ENCODE peak calls at places on chromosomes 1 and 21, in four cellular contexts. One of them, this sample, is unnamed.

GRCh38 chr1:54833146-54833545 is 32.0 kb upstream of the TTC22 start:
- DNase-seq in activated CD4-positive, alpha-beta memory T cell treated with anti-CD3 and anti-CD28 coated beads, Interleukin-2, amount 10 ng/mL, durations not matched to agents 7 days and 5 days: no peak
- DNase-seq in pons: no peak
- DNase-seq in NCI-H510A treated with DMSO at 0.1 percent for 48 hours: no peak
- DNase-seq in this sample: no peak

GRCh38 chr1:1305300-1306069 is 2.2 kb downstream of the ACAP3 start:
- DNase-seq in NCI-H510A treated with DMSO at 0.1 percent for 48 hours: peak
- DNase-seq in pons: peak
- DNase-seq in activated CD4-positive, alpha-beta memory T cell treated with anti-CD3 and anti-CD28 coated beads, Interleukin-2, amount 10 ng/mL, durations not matched to agents 7 days and 5 days: peak
- DNase-seq in this sample: peak

GRCh38 chr1:184465489-184466146 is 78.8 kb downstream of the C1orf21 start:
- DNase-seq in NCI-H510A treated with DMSO at 0.1 percent for 48 hours: no peak
- DNase-seq in activated CD4-positive, alpha-beta memory T cell treated with anti-CD3 and anti-CD28 coated beads, Interleukin-2, amount 10 ng/mL, durations not matched to agents 7 days and 5 days: no peak
- DNase-seq in pons: no peak
- DNase-seq in this sample: no peak

GRCh38 chr1:210633636-210634035 is 304.9 kb downstream of the HHAT start:
- DNase-seq in activated CD4-positive, alpha-beta memory T cell treated with anti-CD3 and anti-CD28 coated beads, Interleukin-2, amount 10 ng/mL, durations not matched to agents 7 days and 5 days: no peak
- DNase-seq in NCI-H510A treated with DMSO at 0.1 percent for 48 hours: peak
- DNase-seq in pons: peak
- DNase-seq in this sample: no peak

GRCh38 chr1:171352554-171352953 is 38.6 kb downstream of the FMO4 start:
- DNase-seq in NCI-H510A treated with DMSO at 0.1 percent for 48 hours: no peak
- DNase-seq in activated CD4-positive, alpha-beta memory T cell treated with anti-CD3 and anti-CD28 coated beads, Interleukin-2, amount 10 ng/mL, durations not matched to agents 7 days and 5 days: no peak
- DNase-seq in pons: no peak
- DNase-seq in this sample: no peak

GRCh38 chr1:93702828-93703183 is 21.2 kb upstream of the BCAR3 start:
- DNase-seq in pons: no peak
- DNase-seq in NCI-H510A treated with DMSO at 0.1 percent for 48 hours: peak
- DNase-seq in activated CD4-positive, alpha-beta memory T cell treated with anti-CD3 and anti-CD28 coated beads, Interleukin-2, amount 10 ng/mL, durations not matched to agents 7 days and 5 days: no peak
- DNase-seq in this sample: no peak

GRCh38 chr1:161258439-161259386 is at the start of gene PCP4L1:
- DNase-seq in pons: peak
- DNase-seq in NCI-H510A treated with DMSO at 0.1 percent for 48 hours: peak
- DNase-seq in activated CD4-positive, alpha-beta memory T cell treated with anti-CD3 and anti-CD28 coated beads, Interleukin-2, amount 10 ng/mL, durations not matched to agents 7 days and 5 days: peak
- DNase-seq in this sample: peak

GRCh38 chr1:119286587-119287181 is 81.9 kb upstream of the HAO2 start:
- DNase-seq in activated CD4-positive, alpha-beta memory T cell treated with anti-CD3 and anti-CD28 coated beads, Interleukin-2, amount 10 ng/mL, durations not matched to agents 7 days and 5 days: no peak
- DNase-seq in NCI-H510A treated with DMSO at 0.1 percent for 48 hours: peak
- DNase-seq in pons: peak
- DNase-seq in this sample: no peak

GRCh38 chr21:25024639-25025038 is 582.6 kb downstream of the MRPL39 start:
- DNase-seq in NCI-H510A treated with DMSO at 0.1 percent for 48 hours: no peak
- DNase-seq in activated CD4-positive, alpha-beta memory T cell treated with anti-CD3 and anti-CD28 coated beads, Interleukin-2, amount 10 ng/mL, durations not matched to agents 7 days and 5 days: no peak
- DNase-seq in pons: no peak
- DNase-seq in this sample: no peak